ENCODE peak calls at places on chromosomes 3 and 15, in four cellular contexts. F, Y, O and Z are unnamed samples.

GRCh38 chr3:119469378-119470189 is 821 bp downstream of the POGLUT1 start:
- DNase-seq in O (no peak), Y (no peak), F (peak; percentile 47), Z (no peak)

GRCh38 chr15:70538278-70538677 is 225.1 kb downstream of the UACA start:
- DNase-seq in F (no peak), O (no peak), Y (no peak), Z (no peak)

GRCh38 chr15:98421419-98422085 is 226.8 kb upstream of the IGF1R start:
- DNase-seq in Y (peak; percentile 62), F (peak; percentile 13), O (peak; percentile 70), Z (no peak)

GRCh38 chr3:8450618-8451017 is 51.0 kb upstream of the LMCD1 start:
- DNase-seq in Y (no peak), F (no peak), O (no peak), Z (no peak)

GRCh38 chr3:129003578-129004112 is 2.5 kb downstream of the EFCC1 start:
- DNase-seq in Y (no peak), O (no peak), F (no peak), Z (no peak)

GRCh38 chr15:97520689-97521088 is 439.8 kb upstream of the ARRDC4 start:
- DNase-seq in O (no peak), F (no peak), Y (no peak), Z (no peak)

GRCh38 chr15:92651877-92652575 is 3.5 kb downstream of the FAM174B start:
- DNase-seq in Y (no peak), O (no peak), F (no peak), Z (no peak)

GRCh38 chr3:20361000-20361399 is 175.0 kb upstream of the SGO1 start:
- DNase-seq in F (no peak), Y (no peak), O (no peak), Z (no peak)

GRCh38 chr3:27353221-27353620 is 16.0 kb downstream of the NEK10 start:
- DNase-seq in O (no peak), Y (no peak), F (peak; percentile 15), Z (no peak)
- TF ChIP-seq CTCF in O (no peak), Y (no peak), F (no peak), Z (no peak)

GRCh38 chr3:121720163-121720562 is 29.4 kb downstream of the GOLGB1 start:
- DNase-seq in Y (no peak), F (no peak), O (no peak), Z (no peak)

GRCh38 chr3:121723485-121723884 is 26.1 kb downstream of the GOLGB1 start:
- DNase-seq in O (no peak), F (no peak), Y (no peak), Z (no peak)

GRCh38 chr3:121719423-121719822 is 30.1 kb downstream of the GOLGB1 start:
- DNase-seq in O (no peak), F (no peak), Y (no peak), Z (no peak)

GRCh38 chr3:121722346-121722745 is 27.2 kb downstream of the GOLGB1 start:
- DNase-seq in Y (no peak), F (no peak), O (no peak), Z (no peak)

GRCh38 chr3:121718205-121718846 is 31.2 kb downstream of the GOLGB1 start:
- DNase-seq in O (no peak), F (no peak), Y (no peak), Z (no peak)
- H3K4me3 ChIP-seq in O (no peak overlapping the region), F (no peak overlapping the region), Y (no peak overlapping the region), Z (no peak overlapping the region)

DNA sequence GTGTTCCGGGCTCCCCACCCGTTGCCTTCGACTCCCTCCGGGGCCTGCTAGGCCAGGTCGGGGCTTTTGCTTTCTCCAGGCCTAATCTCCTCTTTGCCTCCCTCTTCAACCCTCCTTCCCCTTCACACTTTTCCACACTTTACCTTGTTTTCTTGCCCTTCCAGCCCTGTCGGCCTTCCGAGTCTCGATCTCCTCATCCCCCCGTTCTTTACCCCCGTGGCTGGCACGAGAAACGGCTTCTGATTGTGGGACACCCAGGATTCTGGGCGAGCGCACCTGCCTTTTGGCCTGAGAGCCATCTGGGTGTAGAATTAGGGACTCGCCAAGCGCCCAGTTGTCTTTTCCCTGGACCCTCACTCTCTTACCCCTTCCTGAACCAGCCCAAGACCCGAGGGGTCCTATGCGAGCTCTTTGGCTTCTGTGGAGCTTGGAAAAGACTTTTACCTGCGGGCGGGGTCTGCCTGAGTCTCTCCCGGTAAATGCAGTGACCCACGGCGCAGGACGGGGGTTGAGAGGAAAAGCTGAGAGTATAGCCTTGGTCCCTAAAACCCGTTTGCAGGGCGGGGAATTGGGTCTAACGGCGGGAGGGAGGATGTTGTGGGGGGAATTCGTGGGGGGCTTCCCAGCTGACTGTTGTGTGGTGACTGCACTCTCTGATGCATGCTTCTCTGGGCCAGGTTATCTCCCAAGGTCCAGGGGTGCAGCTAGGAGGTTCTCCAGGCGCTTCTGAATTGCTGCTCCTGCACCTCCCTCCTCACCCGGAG is 5.5 kb upstream of the ONECUT1 start:
- DNase-seq in Y (no peak), F (no peak), O (no peak), Z (no peak)
- H3K27me3 ChIP-seq in Y (peaks cover 84% of the 10 kb centered on the region), F (peaks cover 91% of the 10 kb centered on the region), O (peaks cover 8% of the 10 kb centered on the region), Z (peaks cover 91% of the 10 kb centered on the region)

DNA sequence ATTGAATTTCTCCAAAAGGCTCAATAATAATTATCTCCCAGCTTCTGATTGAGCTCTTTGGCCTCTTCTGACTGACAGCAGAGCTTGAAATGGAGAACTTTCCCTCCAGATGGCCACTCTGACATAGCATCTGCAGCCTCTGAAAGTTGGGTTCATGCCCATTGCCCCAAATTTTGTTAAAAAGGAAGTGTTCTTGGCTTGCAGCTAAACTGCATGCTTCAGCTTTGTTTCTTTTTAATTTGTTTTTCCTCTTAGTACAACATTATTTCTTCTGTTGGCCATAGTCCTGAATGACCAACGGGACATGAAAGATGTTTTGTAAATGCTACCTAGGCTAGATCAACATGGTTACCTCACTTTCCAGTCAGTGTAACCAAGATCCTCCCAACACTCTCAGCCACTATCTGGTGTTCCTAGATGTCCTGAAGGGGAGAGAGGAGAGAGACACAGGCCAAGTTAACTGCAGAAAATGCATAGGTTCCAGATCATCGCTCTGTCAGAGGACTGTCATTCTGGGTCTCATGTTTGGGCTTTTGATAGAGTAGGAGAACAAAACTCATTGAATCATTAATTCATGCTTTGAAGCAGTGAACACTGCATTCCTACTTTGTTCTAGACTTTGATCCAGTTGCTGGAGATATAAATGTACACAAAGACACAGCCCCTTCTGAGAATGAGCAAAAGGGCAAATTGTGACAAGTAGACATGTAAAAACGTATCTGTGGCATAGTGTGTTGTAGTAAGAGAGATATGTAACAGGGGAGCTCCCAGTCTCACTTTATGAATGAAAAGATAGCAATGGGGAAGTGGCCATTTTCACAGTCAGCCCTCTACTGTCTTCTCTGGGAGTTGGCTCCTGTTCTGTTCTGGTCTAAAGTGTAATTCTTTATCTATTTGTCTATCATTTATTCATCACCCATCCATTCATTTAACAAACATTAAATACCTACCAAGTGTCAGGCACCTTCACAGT is 156.2 kb downstream of the ZNF621 start:
- DNase-seq in O (no peak), F (no peak), Y (no peak), Z (no peak)
- TF ChIP-seq CTCF in O (no peak), F (no peak), Y (no peak), Z (no peak)

DNA sequence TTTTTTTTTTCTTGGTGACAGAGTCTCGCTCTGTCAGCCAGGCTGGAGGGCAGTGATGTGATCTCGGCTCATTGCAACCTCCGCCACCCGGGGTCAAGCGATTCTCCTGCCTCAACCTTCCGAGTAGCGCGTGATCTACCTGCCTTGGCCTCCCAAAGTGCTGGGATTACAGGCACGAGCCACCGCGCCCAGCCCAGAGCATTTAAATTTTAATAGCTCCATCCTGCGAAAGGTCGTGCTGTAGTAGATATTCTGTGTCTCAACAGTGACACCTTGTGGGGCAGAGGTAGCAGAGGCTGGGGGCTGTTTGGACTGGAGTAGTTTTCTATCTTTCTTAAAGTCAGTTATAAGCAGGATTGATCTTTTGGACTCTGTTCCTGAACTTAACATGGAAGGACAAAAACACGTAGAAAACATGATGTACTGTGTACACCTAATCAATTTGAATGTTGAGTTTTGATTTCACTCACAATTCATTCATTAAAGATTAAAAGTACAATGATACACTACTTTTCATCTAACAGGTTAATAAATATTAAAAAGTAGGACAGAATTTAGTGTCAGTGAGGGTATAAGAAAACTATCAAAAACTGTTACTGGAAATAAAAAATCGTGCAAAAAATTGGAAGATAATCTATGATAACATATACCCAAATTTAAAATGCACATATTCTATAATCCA is 11.0 kb upstream of the PDCD6IP start:
- DNase-seq in Y (peak; percentile 65), O (peak; percentile 56), F (peak; percentile 72), Z (no peak)
- H3K4me3 ChIP-seq in Y (peak overlapping the region; percentile 39), O (peak overlapping the region; percentile 12), F (peak overlapping the region; percentile 28), Z (peak overlapping the region; percentile 19)

GRCh38 chr3:10706156-10707088 is 109.6 kb upstream of the SLC6A11 start:
- DNase-seq in F (no peak), Y (no peak), O (no peak), Z (no peak)
- H3K27me3 ChIP-seq in F (peaks cover 33% of the 10 kb centered on the region), Y (peaks cover 49% of the 10 kb centered on the region), O (no peaks in the 10 kb centered on the region), Z (peaks cover 42% of the 10 kb centered on the region)

GRCh38 chr3:109903100-109903499 is 565.8 kb upstream of the DPPA4 start:
- DNase-seq in Y (no peak), O (no peak), F (no peak), Z (no peak)
- TF ChIP-seq CTCF in Y (no peak), O (no peak), F (no peak), Z (peak; percentile 19)

DNA sequence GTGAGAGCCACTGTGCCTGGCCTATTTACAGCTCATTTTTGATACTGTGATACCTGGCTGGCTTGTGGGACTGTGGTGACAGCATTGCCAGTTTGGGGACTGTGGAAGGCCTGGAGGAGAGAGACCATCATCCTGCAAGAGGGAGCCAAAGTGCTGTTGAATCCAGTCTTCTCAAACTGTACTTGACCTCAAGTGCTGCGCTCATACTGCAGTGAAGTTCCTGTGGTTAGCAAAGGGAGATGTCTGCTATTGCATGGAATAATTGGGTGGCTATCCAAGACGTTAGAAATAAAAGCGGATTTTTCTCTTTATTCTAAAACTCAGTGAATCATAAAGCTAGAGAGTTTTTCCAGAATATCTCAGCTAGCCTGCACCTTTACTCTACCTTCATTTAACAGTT is 83.4 kb downstream of the CCK start:
- DNase-seq in Y (no peak), O (no peak), F (peak; percentile 49), Z (no peak)
- H3K4me3 ChIP-seq in Y (no peak overlapping the region), O (no peak overlapping the region), F (no peak overlapping the region), Z (no peak overlapping the region)

DNA sequence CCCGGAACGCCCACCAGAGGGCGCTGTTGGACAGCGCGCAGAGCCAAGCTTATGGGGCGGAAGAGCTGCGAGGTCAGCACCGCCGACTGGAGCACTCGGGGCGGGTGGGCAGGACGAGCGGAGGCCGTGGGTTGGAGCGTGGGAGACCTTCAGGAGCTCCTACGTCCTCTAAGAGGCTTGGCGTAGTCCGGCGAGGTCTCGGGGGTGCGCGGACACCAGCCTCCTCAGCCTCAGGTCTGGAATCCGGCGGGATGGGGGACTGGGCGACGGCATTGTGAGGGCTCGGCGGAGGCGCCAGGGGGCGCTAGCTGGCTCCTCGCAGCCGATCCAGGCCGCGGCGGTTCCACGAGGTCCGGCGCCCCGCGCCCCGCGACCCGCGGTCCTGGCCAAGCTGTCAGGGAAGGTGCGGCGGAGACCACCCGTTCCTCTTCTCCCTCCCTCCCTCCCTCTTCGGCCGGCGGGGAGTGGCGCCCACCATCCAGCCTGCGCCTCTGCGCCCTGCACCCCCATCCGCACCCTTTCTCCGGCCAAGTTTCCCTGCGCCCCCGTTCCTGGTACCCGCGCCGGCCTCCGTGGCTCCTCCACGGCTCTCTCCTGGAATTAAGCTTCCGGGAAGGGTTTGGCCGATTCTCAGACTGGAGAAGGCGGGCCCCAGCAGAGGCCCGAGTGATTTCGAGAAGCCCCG is 24.3 kb upstream of the POLG start:
- DNase-seq in F (peak; percentile 56), Y (peak; percentile 56), O (peak; percentile 76), Z (no peak)
- H3K27me3 ChIP-seq in F (peaks cover 80% of the 10 kb centered on the region), Y (peaks cover 65% of the 10 kb centered on the region), O (peaks cover 25% of the 10 kb centered on the region), Z (peaks cover 81% of the 10 kb centered on the region)

GRCh38 chr3:127254730-127255129 is 33.1 kb downstream of the PRR20G start:
- DNase-seq in Y (no peak), O (no peak), F (no peak), Z (no peak)
- TF ChIP-seq CTCF in Y (peak; percentile 23), O (no peak), F (peak; percentile 13), Z (peak; percentile 65)